ENCODE peak calls at places on chromosomes 5 and 9, in six cellular contexts. One of them, this sample, is unnamed.

GRCh38 chr5:138961221-138961620 is 86.1 kb upstream of the LRRTM2 start:
- DNase-seq in HepG2: no peak
- DNase-seq in K562: no peak
- DNase-seq in GM12878: no peak
- DNase-seq in H1: no peak
- DNase-seq in endothelial cell of umbilical vein: no peak
- DNase-seq in this sample: no peak

GRCh38 chr5:139276426-139276825 is 17.1 kb upstream of the MATR3 start:
- DNase-seq in endothelial cell of umbilical vein: no peak
- DNase-seq in H1: no peak
- DNase-seq in HepG2: no peak
- DNase-seq in GM12878: no peak
- DNase-seq in K562: no peak
- DNase-seq in this sample: no peak

GRCh38 chr5:83265318-83265717 is 188.0 kb downstream of the XRCC4 start:
- DNase-seq in HepG2: peak; percentile 33
- DNase-seq in K562: peak; percentile 24
- DNase-seq in H1: no peak
- DNase-seq in GM12878: no peak
- DNase-seq in endothelial cell of umbilical vein: peak; percentile 66
- DNase-seq in this sample: no peak

GRCh38 chr9:110115341-110115820 is 92.6 kb downstream of the C9orf152 start:
- DNase-seq in endothelial cell of umbilical vein: peak; percentile 59
- DNase-seq in HepG2: no peak
- DNase-seq in GM12878: no peak
- DNase-seq in H1: no peak
- DNase-seq in K562: no peak
- DNase-seq in this sample: no peak

GRCh38 chr9:134221273-134222017 is 57.1 kb upstream of the RNU6ATAC start:
- DNase-seq in H1: no peak
- DNase-seq in endothelial cell of umbilical vein: no peak
- DNase-seq in GM12878: no peak
- DNase-seq in K562: no peak
- DNase-seq in HepG2: no peak
- DNase-seq in this sample: no peak

GRCh38 chr5:137191179-137191578 is 307.9 kb downstream of the SPOCK1 start:
- DNase-seq in GM12878: no peak
- DNase-seq in endothelial cell of umbilical vein: no peak
- DNase-seq in HepG2: no peak
- DNase-seq in H1: no peak
- DNase-seq in K562: no peak
- DNase-seq in this sample: no peak

GRCh38 chr9:21994526-21994995 is at the start of gene CDKN2B-AS1:
- DNase-seq in HepG2: no peak
- DNase-seq in K562: no peak
- DNase-seq in endothelial cell of umbilical vein: peak; percentile 74
- DNase-seq in GM12878: no peak
- DNase-seq in H1: peak; percentile 74
- DNase-seq in this sample: no peak

GRCh38 chr5:82072138-82072537 is 100.3 kb downstream of the ATG10 start:
- DNase-seq in GM12878: no peak
- DNase-seq in H1: no peak
- DNase-seq in HepG2: no peak
- DNase-seq in endothelial cell of umbilical vein: no peak
- DNase-seq in K562: no peak
- DNase-seq in this sample: no peak

GRCh38 chr5:128538249-128539037 is 398 bp upstream of the FBN2 start:
- DNase-seq in endothelial cell of umbilical vein: peak; percentile 85
- DNase-seq in HepG2: no peak
- DNase-seq in GM12878: no peak
- DNase-seq in H1: peak; percentile 84
- DNase-seq in K562: no peak
- DNase-seq in this sample: no peak

GRCh38 chr9:95078516-95078915 is 239.0 kb downstream of the FANCC start:
- DNase-seq in endothelial cell of umbilical vein: no peak
- DNase-seq in K562: no peak
- DNase-seq in HepG2: no peak
- DNase-seq in H1: no peak
- DNase-seq in GM12878: no peak
- DNase-seq in this sample: no peak

GRCh38 chr5:125484272-125485002 is 738.0 kb upstream of the ZNF608 start:
- DNase-seq in endothelial cell of umbilical vein: peak; percentile 92
- DNase-seq in GM12878: no peak
- DNase-seq in HepG2: no peak
- DNase-seq in K562: no peak
- DNase-seq in H1: no peak
- DNase-seq in this sample: no peak

GRCh38 chr5:59328801-59329296 is 564.7 kb downstream of the PDE4D start:
- DNase-seq in K562: no peak
- DNase-seq in H1: no peak
- DNase-seq in GM12878: no peak
- DNase-seq in endothelial cell of umbilical vein: peak; percentile 85
- DNase-seq in HepG2: no peak
- DNase-seq in this sample: no peak

GRCh38 chr9:70561111-70561510 is 146.7 kb upstream of the KLF9 start:
- DNase-seq in K562: no peak
- DNase-seq in GM12878: no peak
- DNase-seq in HepG2: no peak
- DNase-seq in H1: no peak
- DNase-seq in endothelial cell of umbilical vein: no peak
- DNase-seq in this sample: no peak

GRCh38 chr5:912356-913091 is 19.8 kb downstream of the TRIP13 start:
- DNase-seq in endothelial cell of umbilical vein: peak; percentile 51
- DNase-seq in HepG2: no peak
- DNase-seq in K562: no peak
- DNase-seq in GM12878: no peak
- DNase-seq in H1: no peak
- DNase-seq in this sample: no peak

GRCh38 chr9:95460627-95461164 is 56.1 kb downstream of the PTCH1 start:
- DNase-seq in GM12878: no peak
- DNase-seq in K562: no peak
- DNase-seq in HepG2: no peak
- DNase-seq in endothelial cell of umbilical vein: no peak
- DNase-seq in H1: no peak
- DNase-seq in this sample: no peak

GRCh38 chr9:135076876-135077430 is 10.5 kb upstream of the OLFM1 start:
- DNase-seq in endothelial cell of umbilical vein: no peak
- DNase-seq in H1: no peak
- DNase-seq in HepG2: no peak
- DNase-seq in GM12878: no peak
- DNase-seq in K562: no peak
- DNase-seq in this sample: no peak

GRCh38 chr5:86999951-87000350 is 267.7 kb upstream of the RASA1 start:
- DNase-seq in K562: no peak
- DNase-seq in GM12878: no peak
- DNase-seq in HepG2: no peak
- DNase-seq in endothelial cell of umbilical vein: no peak
- DNase-seq in H1: no peak
- DNase-seq in this sample: no peak

GRCh38 chr5:147403659-147404640 is 105.9 kb downstream of the DPYSL3 start:
- DNase-seq in endothelial cell of umbilical vein: peak; percentile 96
- DNase-seq in H1: no peak
- DNase-seq in HepG2: no peak
- DNase-seq in K562: no peak
- DNase-seq in GM12878: peak; percentile 63
- DNase-seq in this sample: no peak

GRCh38 chr9:109880276-109881169 is 100.5 kb downstream of the PALM2AKAP2 start:
- DNase-seq in GM12878: no peak
- DNase-seq in H1: peak; percentile 72
- DNase-seq in K562: peak; percentile 40
- DNase-seq in HepG2: peak; percentile 7
- DNase-seq in endothelial cell of umbilical vein: peak; percentile 49
- DNase-seq in this sample: no peak

GRCh38 chr5:9196403-9197224 is 349.3 kb downstream of the SEMA5A start:
- DNase-seq in GM12878: no peak
- DNase-seq in H1: no peak
- DNase-seq in endothelial cell of umbilical vein: no peak
- DNase-seq in K562: peak; percentile 17
- DNase-seq in HepG2: no peak
- DNase-seq in this sample: no peak

GRCh38 chr5:150559701-150560100 is 51.8 kb downstream of the NDST1 start:
- DNase-seq in endothelial cell of umbilical vein: no peak
- DNase-seq in GM12878: no peak
- DNase-seq in H1: no peak
- DNase-seq in K562: no peak
- DNase-seq in HepG2: no peak
- DNase-seq in this sample: no peak

GRCh38 chr5:76807296-76807695 is 11.5 kb upstream of the F2RL1 start:
- DNase-seq in HepG2: peak; percentile 36
- DNase-seq in GM12878: no peak
- DNase-seq in H1: no peak
- DNase-seq in endothelial cell of umbilical vein: peak; percentile 78
- DNase-seq in K562: no peak
- DNase-seq in this sample: no peak

GRCh38 chr9:93183663-93184438 is at the start of gene WNK2:
- DNase-seq in GM12878: no peak
- DNase-seq in H1: peak; percentile 82
- DNase-seq in endothelial cell of umbilical vein: no peak
- DNase-seq in K562: peak; percentile 46
- DNase-seq in HepG2: no peak
- DNase-seq in this sample: no peak

GRCh38 chr5:126106032-126106431 is 317.2 kb upstream of the GRAMD2B start:
- DNase-seq in K562: no peak
- DNase-seq in HepG2: no peak
- DNase-seq in endothelial cell of umbilical vein: peak; percentile 4
- DNase-seq in GM12878: no peak
- DNase-seq in H1: no peak
- DNase-seq in this sample: no peak

GRCh38 chr5:144468542-144468941 is 297.9 kb downstream of the KCTD16 start:
- DNase-seq in GM12878: no peak
- DNase-seq in K562: no peak
- DNase-seq in endothelial cell of umbilical vein: no peak
- DNase-seq in HepG2: no peak
- DNase-seq in H1: no peak
- DNase-seq in this sample: no peak

GRCh38 chr9:134633362-134634142 is 8.1 kb upstream of the COL5A1 start:
- DNase-seq in K562: no peak
- DNase-seq in endothelial cell of umbilical vein: no peak
- DNase-seq in GM12878: no peak
- DNase-seq in HepG2: no peak
- DNase-seq in H1: no peak
- DNase-seq in this sample: no peak

GRCh38 chr5:150603052-150603451 is 37.4 kb upstream of the SYNPO start:
- DNase-seq in endothelial cell of umbilical vein: no peak
- DNase-seq in HepG2: no peak
- DNase-seq in H1: no peak
- DNase-seq in K562: no peak
- DNase-seq in GM12878: no peak
- DNase-seq in this sample: no peak

GRCh38 chr9:34139477-34140146 is 13.1 kb upstream of the DCAF12 start:
- DNase-seq in H1: no peak
- DNase-seq in endothelial cell of umbilical vein: peak; percentile 89
- DNase-seq in K562: peak; percentile 62
- DNase-seq in GM12878: no peak
- DNase-seq in HepG2: peak; percentile 53
- DNase-seq in this sample: no peak

GRCh38 chr5:102911973-102912372 is 156.9 kb downstream of the PAM start:
- DNase-seq in HepG2: no peak
- DNase-seq in H1: no peak
- DNase-seq in GM12878: no peak
- DNase-seq in K562: no peak
- DNase-seq in endothelial cell of umbilical vein: peak; percentile 89
- DNase-seq in this sample: no peak

GRCh38 chr5:69217154-69217731 is 17.4 kb upstream of the CDK7 start:
- DNase-seq in K562: peak; percentile 45
- DNase-seq in endothelial cell of umbilical vein: peak; percentile 92
- DNase-seq in H1: no peak
- DNase-seq in HepG2: no peak
- DNase-seq in GM12878: peak; percentile 72
- DNase-seq in this sample: peak; percentile 12

GRCh38 chr5:168793844-168794837 is 215.0 kb upstream of the PANK3 start:
- DNase-seq in H1: no peak
- DNase-seq in HepG2: peak; percentile 33
- DNase-seq in K562: peak; percentile 7
- DNase-seq in endothelial cell of umbilical vein: peak; percentile 4
- DNase-seq in GM12878: no peak
- DNase-seq in this sample: no peak

GRCh38 chr9:18405240-18405639 is 68.7 kb upstream of the ADAMTSL1 start:
- DNase-seq in endothelial cell of umbilical vein: no peak
- DNase-seq in GM12878: no peak
- DNase-seq in K562: no peak
- DNase-seq in HepG2: no peak
- DNase-seq in H1: no peak
- DNase-seq in this sample: no peak
- TF ChIP-seq POLR2AphosphoS5 in endothelial cell of umbilical vein: no peak
- TF ChIP-seq POLR2AphosphoS5 in GM12878: no peak
- TF ChIP-seq POLR2AphosphoS5 in K562: no peak
- TF ChIP-seq POLR2AphosphoS5 in HepG2: no peak
- TF ChIP-seq POLR2AphosphoS5 in H1: no peak
- TF ChIP-seq POLR2AphosphoS5 in this sample: no peak

GRCh38 chr5:1974501-1975405 is 92.0 kb upstream of the IRX4 start:
- DNase-seq in HepG2: no peak
- DNase-seq in GM12878: no peak
- DNase-seq in endothelial cell of umbilical vein: no peak
- DNase-seq in K562: no peak
- DNase-seq in H1: no peak
- DNase-seq in this sample: no peak
- H3K9ac ChIP-seq in HepG2: no peak overlapping the region
- H3K9ac ChIP-seq in GM12878: no peak overlapping the region
- H3K9ac ChIP-seq in endothelial cell of umbilical vein: no peak overlapping the region
- H3K9ac ChIP-seq in K562: no peak overlapping the region
- H3K9ac ChIP-seq in H1: no peak overlapping the region
- H3K9ac ChIP-seq in this sample: no peak overlapping the region

DNA sequence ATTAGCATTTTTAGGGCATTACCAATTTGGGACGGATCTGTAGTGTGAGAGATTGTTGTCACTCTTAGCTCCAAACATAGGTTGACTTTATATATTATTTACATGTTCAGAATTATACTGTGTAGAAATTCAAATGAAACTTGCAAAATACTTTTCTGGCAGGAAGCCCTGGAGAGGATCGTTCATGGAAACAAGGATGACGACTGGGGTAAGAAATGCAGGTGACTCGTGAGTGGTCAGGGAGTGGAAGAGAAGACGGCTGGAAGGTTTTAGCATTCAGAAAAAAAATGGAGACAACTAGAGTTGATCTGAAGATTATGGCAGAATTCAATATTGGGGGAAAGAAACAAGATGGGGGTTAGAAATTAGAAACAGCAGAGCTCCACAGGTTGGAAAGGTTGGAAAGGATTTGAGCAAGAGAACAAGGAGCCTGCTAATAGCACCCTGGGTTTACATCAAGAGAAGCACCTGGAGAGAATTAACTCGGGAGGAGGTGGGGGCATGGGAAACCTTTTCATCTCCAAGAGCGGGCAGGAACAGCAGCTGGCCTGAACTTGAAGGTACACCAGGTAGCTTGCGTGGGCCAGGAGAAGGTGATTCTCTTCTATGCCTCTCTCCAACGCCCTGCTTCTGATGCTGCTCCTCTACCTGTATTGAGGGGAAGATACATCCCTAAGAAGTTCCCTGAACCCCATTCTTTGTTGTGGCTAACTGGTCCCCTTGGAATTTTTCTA is 37.0 kb upstream of the GLRX start:
- DNase-seq in GM12878: no peak
- DNase-seq in HepG2: no peak
- DNase-seq in K562: no peak
- DNase-seq in H1: no peak
- DNase-seq in endothelial cell of umbilical vein: no peak
- DNase-seq in this sample: no peak
- H3K27ac ChIP-seq in GM12878: no peak overlapping the region
- H3K27ac ChIP-seq in HepG2: peak overlapping the region; percentile 71
- H3K27ac ChIP-seq in K562: no peak overlapping the region
- H3K27ac ChIP-seq in H1: no peak overlapping the region
- H3K27ac ChIP-seq in endothelial cell of umbilical vein: peak overlapping the region; percentile 98
- H3K27ac ChIP-seq in this sample: no peak overlapping the region

GRCh38 chr9:3125602-3126392 is 281.9 kb upstream of the PUM3 start:
- DNase-seq in endothelial cell of umbilical vein: no peak
- DNase-seq in GM12878: no peak
- DNase-seq in K562: no peak
- DNase-seq in H1: no peak
- DNase-seq in HepG2: no peak
- DNase-seq in this sample: no peak
- TF ChIP-seq POLR2AphosphoS5 in endothelial cell of umbilical vein: no peak
- TF ChIP-seq POLR2AphosphoS5 in GM12878: no peak
- TF ChIP-seq POLR2AphosphoS5 in K562: no peak
- TF ChIP-seq POLR2AphosphoS5 in H1: no peak
- TF ChIP-seq POLR2AphosphoS5 in HepG2: no peak
- TF ChIP-seq POLR2AphosphoS5 in this sample: no peak

This sample was measured in SK-N-MC.